ENCODE peak calls at places on chromosomes 13 and 19, in nine cellular contexts. One of them, this sample, is unnamed. For H3K4me1, the result is how much of the 10 kb centered on the place peaks cover.

GRCh38 chr13:22703601-22704209 is 477.1 kb upstream of the SGCG start:
- DNase-seq in psoas muscle: no peak
- DNase-seq in esophagus squamous epithelium: no peak
- DNase-seq in breast epithelium: no peak
- DNase-seq in A549: no peak
- DNase-seq in Karpas-422: no peak
- DNase-seq in neural progenitor cell: no peak
- DNase-seq in heart right ventricle: no peak
- DNase-seq in right lobe of liver: no peak
- DNase-seq in this sample: no peak

GRCh38 chr13:31431722-31432137 is 232.0 kb downstream of the B3GLCT start:
- DNase-seq in psoas muscle: peak
- DNase-seq in esophagus squamous epithelium: no peak
- DNase-seq in breast epithelium: no peak
- DNase-seq in A549: peak
- DNase-seq in Karpas-422: peak
- DNase-seq in neural progenitor cell: peak
- DNase-seq in heart right ventricle: peak
- DNase-seq in right lobe of liver: peak
- DNase-seq in this sample: peak

GRCh38 chr13:49690133-49690989 is 925 bp downstream of the EBPL start:
- DNase-seq in psoas muscle: no peak
- DNase-seq in esophagus squamous epithelium: no peak
- DNase-seq in breast epithelium: no peak
- DNase-seq in A549: peak
- DNase-seq in Karpas-422: no peak
- DNase-seq in neural progenitor cell: no peak
- DNase-seq in heart right ventricle: no peak
- DNase-seq in right lobe of liver: peak
- DNase-seq in this sample: no peak

GRCh38 chr13:32426981-32427851 is 714 bp downstream of the N4BP2L1 start:
- DNase-seq in psoas muscle: peak
- DNase-seq in esophagus squamous epithelium: no peak
- DNase-seq in breast epithelium: peak
- DNase-seq in A549: no peak
- DNase-seq in Karpas-422: peak
- DNase-seq in neural progenitor cell: peak
- DNase-seq in heart right ventricle: peak
- DNase-seq in right lobe of liver: peak
- DNase-seq in this sample: peak

GRCh38 chr13:80883545-80883944 is 542.6 kb upstream of the SPRY2 start:
- DNase-seq in psoas muscle: no peak
- DNase-seq in esophagus squamous epithelium: no peak
- DNase-seq in breast epithelium: no peak
- DNase-seq in A549: no peak
- DNase-seq in Karpas-422: no peak
- DNase-seq in neural progenitor cell: no peak
- DNase-seq in heart right ventricle: no peak
- DNase-seq in right lobe of liver: no peak
- DNase-seq in this sample: no peak

GRCh38 chr13:90868321-90868920 is 479.1 kb upstream of the MIR17HG start:
- DNase-seq in psoas muscle: no peak
- DNase-seq in esophagus squamous epithelium: no peak
- DNase-seq in breast epithelium: no peak
- DNase-seq in A549: peak
- DNase-seq in Karpas-422: peak
- DNase-seq in neural progenitor cell: peak
- DNase-seq in heart right ventricle: no peak
- DNase-seq in right lobe of liver: no peak
- DNase-seq in this sample: no peak

GRCh38 chr13:39282400-39282972 is 244.2 kb downstream of the NHLRC3 start:
- DNase-seq in psoas muscle: no peak
- DNase-seq in esophagus squamous epithelium: no peak
- DNase-seq in breast epithelium: no peak
- DNase-seq in A549: no peak
- DNase-seq in Karpas-422: no peak
- DNase-seq in neural progenitor cell: no peak
- DNase-seq in heart right ventricle: no peak
- DNase-seq in right lobe of liver: no peak
- DNase-seq in this sample: no peak

GRCh38 chr13:70366720-70367119 is 258.5 kb upstream of the KLHL1 start:
- DNase-seq in psoas muscle: no peak
- DNase-seq in esophagus squamous epithelium: no peak
- DNase-seq in breast epithelium: no peak
- DNase-seq in A549: no peak
- DNase-seq in Karpas-422: no peak
- DNase-seq in neural progenitor cell: no peak
- DNase-seq in heart right ventricle: no peak
- DNase-seq in right lobe of liver: no peak
- DNase-seq in this sample: no peak

GRCh38 chr13:44331912-44332840 is 41.4 kb upstream of the SERP2 start:
- DNase-seq in psoas muscle: peak
- DNase-seq in esophagus squamous epithelium: no peak
- DNase-seq in breast epithelium: no peak
- DNase-seq in A549: no peak
- DNase-seq in Karpas-422: no peak
- DNase-seq in neural progenitor cell: peak
- DNase-seq in heart right ventricle: peak
- DNase-seq in right lobe of liver: no peak
- DNase-seq in this sample: no peak

GRCh38 chr19:53503126-53503525 is 34.8 kb upstream of the ZNF331 start:
- DNase-seq in psoas muscle: no peak
- DNase-seq in esophagus squamous epithelium: no peak
- DNase-seq in breast epithelium: no peak
- DNase-seq in A549: no peak
- DNase-seq in Karpas-422: no peak
- DNase-seq in neural progenitor cell: no peak
- DNase-seq in heart right ventricle: no peak
- DNase-seq in right lobe of liver: no peak
- DNase-seq in this sample: no peak

GRCh38 chr19:5337886-5338595 is 2.6 kb downstream of the PTPRS start:
- DNase-seq in psoas muscle: no peak
- DNase-seq in esophagus squamous epithelium: no peak
- DNase-seq in breast epithelium: no peak
- DNase-seq in A549: no peak
- DNase-seq in Karpas-422: no peak
- DNase-seq in neural progenitor cell: no peak
- DNase-seq in heart right ventricle: no peak
- DNase-seq in right lobe of liver: no peak
- DNase-seq in this sample: no peak

GRCh38 chr19:50659318-50660082 is 10.3 kb downstream of the C19orf81 start:
- DNase-seq in psoas muscle: no peak
- DNase-seq in esophagus squamous epithelium: no peak
- DNase-seq in breast epithelium: no peak
- DNase-seq in A549: no peak
- DNase-seq in Karpas-422: no peak
- DNase-seq in neural progenitor cell: peak
- DNase-seq in heart right ventricle: no peak
- DNase-seq in right lobe of liver: no peak
- DNase-seq in this sample: no peak

GRCh38 chr13:34207872-34208271 is 389.9 kb downstream of the RFC3 start:
- DNase-seq in psoas muscle: no peak
- DNase-seq in esophagus squamous epithelium: no peak
- DNase-seq in breast epithelium: no peak
- DNase-seq in A549: peak
- DNase-seq in Karpas-422: no peak
- DNase-seq in neural progenitor cell: no peak
- DNase-seq in heart right ventricle: no peak
- DNase-seq in right lobe of liver: no peak
- DNase-seq in this sample: no peak

GRCh38 chr13:77872995-77873394 is 45.6 kb downstream of the EDNRB start:
- DNase-seq in psoas muscle: no peak
- DNase-seq in esophagus squamous epithelium: no peak
- DNase-seq in breast epithelium: no peak
- DNase-seq in A549: no peak
- DNase-seq in Karpas-422: no peak
- DNase-seq in neural progenitor cell: no peak
- DNase-seq in heart right ventricle: no peak
- DNase-seq in right lobe of liver: no peak
- DNase-seq in this sample: no peak

DNA sequence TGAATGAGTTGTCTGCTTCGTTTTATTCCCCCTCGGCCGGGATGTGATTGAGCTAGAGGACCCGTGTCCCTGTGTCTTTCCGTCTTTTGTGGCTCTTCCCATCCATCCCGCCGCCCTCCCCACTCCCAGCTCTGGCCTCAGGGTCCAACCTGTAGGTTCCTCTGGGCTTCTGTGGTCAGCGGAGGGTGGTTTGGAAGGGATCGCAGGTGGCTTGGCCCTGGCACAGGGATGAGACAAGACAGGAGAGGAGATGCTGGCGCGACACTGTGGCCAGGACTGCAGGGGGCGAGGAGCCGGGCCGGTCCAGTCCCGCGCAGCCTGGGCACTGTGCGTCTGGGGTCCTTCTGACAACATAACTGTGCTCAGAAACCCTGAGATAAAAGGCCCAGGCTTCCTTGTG is 2.0 kb downstream of the EVI5L start:
- DNase-seq in psoas muscle: no peak
- DNase-seq in esophagus squamous epithelium: no peak
- DNase-seq in breast epithelium: no peak
- DNase-seq in A549: no peak
- DNase-seq in Karpas-422: no peak
- DNase-seq in neural progenitor cell: no peak
- DNase-seq in heart right ventricle: no peak
- DNase-seq in right lobe of liver: peak
- DNase-seq in this sample: no peak
- H3K4me3 ChIP-seq in psoas muscle: no peak
- H3K4me3 ChIP-seq in esophagus squamous epithelium: no peak
- H3K4me3 ChIP-seq in breast epithelium: no peak
- H3K4me3 ChIP-seq in A549: no peak
- H3K4me3 ChIP-seq in Karpas-422: no peak
- H3K4me3 ChIP-seq in neural progenitor cell: no peak
- H3K4me3 ChIP-seq in heart right ventricle: no peak
- H3K4me3 ChIP-seq in right lobe of liver: no peak
- H3K4me3 ChIP-seq in this sample: no peak

GRCh38 chr13:113491982-113492381 is 1.5 kb upstream of the DCUN1D2 start:
- DNase-seq in psoas muscle: no peak
- DNase-seq in esophagus squamous epithelium: no peak
- DNase-seq in breast epithelium: no peak
- DNase-seq in A549: no peak
- DNase-seq in Karpas-422: no peak
- DNase-seq in neural progenitor cell: no peak
- DNase-seq in heart right ventricle: no peak
- DNase-seq in right lobe of liver: no peak
- DNase-seq in this sample: no peak
- H3K4me1 ChIP-seq in psoas muscle: half or more
- H3K4me1 ChIP-seq in esophagus squamous epithelium: under half
- H3K4me1 ChIP-seq in breast epithelium: under half
- H3K4me1 ChIP-seq in A549: under half
- H3K4me1 ChIP-seq in Karpas-422: half or more
- H3K4me1 ChIP-seq in neural progenitor cell: under half
- H3K4me1 ChIP-seq in heart right ventricle: half or more
- H3K4me1 ChIP-seq in right lobe of liver: under half
- H3K4me1 ChIP-seq in this sample: half or more

GRCh38 chr19:1648926-1649541 is 3.4 kb downstream of the TCF3 start:
- DNase-seq in psoas muscle: no peak
- DNase-seq in esophagus squamous epithelium: no peak
- DNase-seq in breast epithelium: no peak
- DNase-seq in A549: no peak
- DNase-seq in Karpas-422: peak
- DNase-seq in neural progenitor cell: no peak
- DNase-seq in heart right ventricle: no peak
- DNase-seq in right lobe of liver: no peak
- DNase-seq in this sample: no peak

GRCh38 chr19:1651061-1651547 is 1.3 kb downstream of the TCF3 start:
- DNase-seq in psoas muscle: no peak
- DNase-seq in esophagus squamous epithelium: no peak
- DNase-seq in breast epithelium: no peak
- DNase-seq in A549: no peak
- DNase-seq in Karpas-422: peak
- DNase-seq in neural progenitor cell: peak
- DNase-seq in heart right ventricle: no peak
- DNase-seq in right lobe of liver: no peak
- DNase-seq in this sample: peak

GRCh38 chr19:1651548-1652394 is 644 bp downstream of the TCF3 start:
- DNase-seq in psoas muscle: peak
- DNase-seq in esophagus squamous epithelium: no peak
- DNase-seq in breast epithelium: peak
- DNase-seq in A549: no peak
- DNase-seq in Karpas-422: peak
- DNase-seq in neural progenitor cell: peak
- DNase-seq in heart right ventricle: peak
- DNase-seq in right lobe of liver: no peak
- DNase-seq in this sample: peak

GRCh38 chr19:1649706-1650626 is 2.4 kb downstream of the TCF3 start:
- DNase-seq in psoas muscle: no peak
- DNase-seq in esophagus squamous epithelium: no peak
- DNase-seq in breast epithelium: no peak
- DNase-seq in A549: no peak
- DNase-seq in Karpas-422: no peak
- DNase-seq in neural progenitor cell: no peak
- DNase-seq in heart right ventricle: no peak
- DNase-seq in right lobe of liver: no peak
- DNase-seq in this sample: no peak

GRCh38 chr19:1650627-1651009 is 1.8 kb downstream of the TCF3 start:
- DNase-seq in psoas muscle: no peak
- DNase-seq in esophagus squamous epithelium: no peak
- DNase-seq in breast epithelium: no peak
- DNase-seq in A549: no peak
- DNase-seq in Karpas-422: no peak
- DNase-seq in neural progenitor cell: peak
- DNase-seq in heart right ventricle: no peak
- DNase-seq in right lobe of liver: no peak
- DNase-seq in this sample: peak
- H3K4me3 ChIP-seq in psoas muscle: peak
- H3K4me3 ChIP-seq in esophagus squamous epithelium: no peak
- H3K4me3 ChIP-seq in breast epithelium: peak
- H3K4me3 ChIP-seq in A549: peak
- H3K4me3 ChIP-seq in Karpas-422: peak
- H3K4me3 ChIP-seq in neural progenitor cell: peak
- H3K4me3 ChIP-seq in heart right ventricle: peak
- H3K4me3 ChIP-seq in right lobe of liver: no peak
- H3K4me3 ChIP-seq in this sample: peak

DNA sequence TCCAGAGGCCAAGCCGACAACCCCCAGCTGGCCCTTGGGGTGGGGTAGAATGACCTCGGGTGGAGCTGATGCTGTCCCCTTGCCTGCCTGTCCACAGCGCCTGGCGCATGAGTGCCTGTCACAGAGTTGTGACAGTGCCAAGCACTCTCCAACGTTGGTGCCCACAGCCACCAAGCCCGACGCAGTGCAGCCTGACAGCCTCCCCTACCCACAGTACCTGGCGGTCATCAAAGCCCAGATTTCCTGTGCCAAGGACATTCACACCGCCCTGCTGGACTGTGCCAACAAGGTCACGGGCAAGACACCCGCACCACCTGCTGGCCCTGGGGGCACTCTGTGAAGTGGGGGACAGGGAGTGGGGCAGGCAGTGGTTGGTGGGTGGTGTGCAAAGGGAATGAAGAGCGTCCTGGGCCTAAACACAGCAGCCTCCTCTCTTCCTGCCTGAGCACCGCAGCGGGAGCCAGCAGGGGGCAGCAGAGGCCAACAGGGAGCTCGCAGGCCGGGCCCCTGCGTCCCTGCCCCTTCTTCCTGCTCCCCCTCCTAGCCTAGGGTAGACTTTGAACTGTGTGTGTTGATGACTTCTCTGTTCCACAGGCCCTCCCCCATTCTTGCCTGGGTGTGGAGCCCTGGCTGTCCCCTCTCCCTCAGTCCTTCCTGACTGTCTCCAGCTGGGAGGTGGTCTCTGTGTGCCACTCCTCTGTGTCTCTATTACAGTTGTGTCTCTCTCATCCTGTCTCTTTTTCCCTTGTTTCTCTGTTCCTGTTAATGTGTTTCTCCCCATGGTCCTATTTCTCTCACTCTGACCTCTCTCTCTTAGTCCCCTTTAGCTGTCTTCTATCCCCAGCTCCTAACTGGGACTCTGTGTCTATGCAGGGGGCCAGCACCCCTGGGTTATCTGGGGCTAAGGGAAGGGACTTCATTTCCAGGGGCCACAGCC is 6.5 kb downstream of the MED29 start:
- DNase-seq in psoas muscle: peak
- DNase-seq in esophagus squamous epithelium: no peak
- DNase-seq in breast epithelium: peak
- DNase-seq in A549: peak
- DNase-seq in Karpas-422: peak
- DNase-seq in neural progenitor cell: peak
- DNase-seq in heart right ventricle: peak
- DNase-seq in right lobe of liver: peak
- DNase-seq in this sample: peak
- H3K4me1 ChIP-seq in psoas muscle: under half
- H3K4me1 ChIP-seq in esophagus squamous epithelium: under half
- H3K4me1 ChIP-seq in breast epithelium: under half
- H3K4me1 ChIP-seq in A549: half or more
- H3K4me1 ChIP-seq in Karpas-422: under half
- H3K4me1 ChIP-seq in neural progenitor cell: under half
- H3K4me1 ChIP-seq in heart right ventricle: under half
- H3K4me1 ChIP-seq in right lobe of liver: under half
- H3K4me1 ChIP-seq in this sample: half or more